ENCODE peak calls at places on chromosome 7, in nine cellular contexts. U, R, Q, W, X, V, T, Z and C are unnamed samples.

GRCh38 chr7:145902123-145902522 is 214.5 kb upstream of the CNTNAP2 start:
- DNase-seq in U (no peak), R (no peak), Q (no peak), W (no peak), X (no peak), V (no peak), T (no peak), Z (no peak), C (no peak)

GRCh38 chr7:132735476-132735875 is 159.2 kb upstream of the PLXNA4 start:
- DNase-seq in U (no peak), R (no peak), Q (no peak), W (no peak), X (no peak), V (no peak), T (no peak), Z (no peak), C (no peak)

GRCh38 chr7:45073031-45073842 is 15.5 kb downstream of the NACAD start:
- DNase-seq in U (no peak), R (no peak), Q (no peak), W (no peak), X (no peak), V (no peak), T (no peak), Z (no peak), C (peak; percentile 20)

GRCh38 chr7:151247016-151247580 is 1.4 kb downstream of the SMARCD3 start:
- DNase-seq in U (no peak), R (no peak), Q (no peak), W (no peak), X (no peak), V (no peak), T (no peak), Z (no peak), C (no peak)

GRCh38 chr7:31202801-31203200 is 137.7 kb downstream of the NEUROD6 start:
- DNase-seq in U (no peak), R (no peak), Q (no peak), W (no peak), X (no peak), V (no peak), T (no peak), Z (no peak), C (no peak)

GRCh38 chr7:17941171-17941490 is 837 bp upstream of the SNX13 start:
- DNase-seq in U (no peak), R (no peak), Q (no peak), W (peak; percentile 5), X (no peak), V (no peak), T (no peak), Z (no peak), C (no peak)

GRCh38 chr7:134891262-134892001 is 94.9 kb upstream of the AGBL3 start:
- DNase-seq in U (peak; percentile 64), R (peak; percentile 87), Q (peak; percentile 73), W (no peak), X (peak; percentile 89), V (peak; percentile 62), T (no peak), Z (no peak), C (no peak)

GRCh38 chr7:77454802-77455201 is 38.7 kb upstream of the GSAP start:
- DNase-seq in U (no peak), R (no peak), Q (no peak), W (no peak), X (no peak), V (no peak), T (no peak), Z (no peak), C (no peak)

GRCh38 chr7:32357535-32358277 is 132.5 kb downstream of the LSM5 start:
- DNase-seq in U (peak; percentile 13), R (no peak), Q (no peak), W (peak; percentile 28), X (peak; percentile 20), V (no peak), T (no peak), Z (no peak), C (no peak)

GRCh38 chr7:65907501-65908198 is 34.8 kb downstream of the VKORC1L1 start:
- DNase-seq in U (no peak), R (no peak), Q (no peak), W (no peak), X (no peak), V (no peak), T (no peak), Z (no peak), C (no peak)

GRCh38 chr7:95434501-95435421 is at the start of gene PON2:
- DNase-seq in U (peak; percentile 82), R (peak; percentile 83), Q (peak; percentile 30), W (peak; percentile 83), X (peak; percentile 80), V (peak; percentile 35), T (peak; percentile 56), Z (peak; percentile 64), C (peak; percentile 84)

GRCh38 chr7:148722340-148723165 is 23.9 kb downstream of the CUL1 start:
- DNase-seq in U (no peak), R (no peak), Q (no peak), W (no peak), X (no peak), V (no peak), T (no peak), Z (no peak), C (no peak)

GRCh38 chr7:94654764-94655561 is 970 bp downstream of the SGCE start:
- DNase-seq in U (peak; percentile 29), R (peak; percentile 51), Q (peak; percentile 39), W (peak; percentile 65), X (no peak), V (no peak), T (no peak), Z (no peak), C (no peak)

GRCh38 chr7:98687331-98687863 is 70.3 kb downstream of the NPTX2 start:
- DNase-seq in U (no peak), R (no peak), Q (no peak), W (no peak), X (no peak), V (no peak), T (no peak), Z (no peak), C (no peak)

GRCh38 chr7:23893942-23894890 is 184.2 kb downstream of the STK31 start:
- DNase-seq in U (no peak), R (no peak), Q (no peak), W (peak; percentile 74), X (no peak), V (no peak), T (no peak), Z (peak; percentile 80), C (no peak)

GRCh38 chr7:24492576-24492975 is 80.7 kb upstream of the PALS2 start:
- DNase-seq in U (no peak), R (no peak), Q (no peak), W (no peak), X (no peak), V (no peak), T (no peak), Z (no peak), C (no peak)

GRCh38 chr7:105673367-105674188 is 92.3 kb upstream of the EFCAB10 start:
- DNase-seq in U (no peak), R (no peak), Q (no peak), W (no peak), X (no peak), V (no peak), T (no peak), Z (no peak), C (no peak)

GRCh38 chr7:129748710-129749109 is 137.2 kb downstream of the NRF1 start:
- DNase-seq in U (no peak), R (no peak), Q (no peak), W (no peak), X (no peak), V (no peak), T (no peak), Z (no peak), C (no peak)

GRCh38 chr7:116884691-116885090 is 22.3 kb downstream of the CAPZA2 start:
- DNase-seq in U (no peak), R (no peak), Q (no peak), W (no peak), X (no peak), V (no peak), T (no peak), Z (no peak), C (no peak)

GRCh38 chr7:925601-926000 is 28.9 kb downstream of the ADAP1 start:
- DNase-seq in U (no peak), R (no peak), Q (no peak), W (no peak), X (no peak), V (no peak), T (no peak), Z (peak; percentile 85), C (no peak)

GRCh38 chr7:98186452-98187137 is 24.6 kb upstream of the BHLHA15 start:
- DNase-seq in U (no peak), R (no peak), Q (no peak), W (no peak), X (no peak), V (no peak), T (no peak), Z (no peak), C (no peak)

GRCh38 chr7:93044147-93044810 is 73.5 kb downstream of the SAMD9 start:
- DNase-seq in U (no peak), R (no peak), Q (no peak), W (no peak), X (no peak), V (no peak), T (no peak), Z (no peak), C (no peak)

GRCh38 chr7:47088329-47089067 is 493.4 kb downstream of the TNS3 start:
- DNase-seq in U (peak; percentile 60), R (peak; percentile 45), Q (peak; percentile 33), W (peak; percentile 61), X (peak; percentile 56), V (no peak), T (peak; percentile 15), Z (no peak), C (peak; percentile 58)

GRCh38 chr7:20895563-20895962 is 108.9 kb upstream of the SP8 start:
- DNase-seq in U (no peak), R (no peak), Q (no peak), W (no peak), X (no peak), V (no peak), T (no peak), Z (no peak), C (no peak)

GRCh38 chr7:79420464-79420863 is 33.0 kb downstream of the MAGI2 start:
- DNase-seq in U (no peak), R (no peak), Q (no peak), W (no peak), X (peak; percentile 84), V (no peak), T (no peak), Z (no peak), C (no peak)

GRCh38 chr7:47493971-47494370 is 87.9 kb downstream of the TNS3 start:
- DNase-seq in U (no peak), R (no peak), Q (no peak), W (no peak), X (no peak), V (no peak), T (no peak), Z (no peak), C (no peak)

GRCh38 chr7:133052357-133052756 is 29.5 kb downstream of the CHCHD3 start:
- DNase-seq in U (no peak), R (no peak), Q (no peak), W (no peak), X (no peak), V (no peak), T (no peak), Z (no peak), C (no peak)

GRCh38 chr7:131459256-131459655 is 97.2 kb downstream of the PODXL start:
- DNase-seq in U (no peak), R (no peak), Q (no peak), W (no peak), X (no peak), V (no peak), T (no peak), Z (no peak), C (no peak)

GRCh38 chr7:1704326-1705241 is 34.5 kb downstream of the ELFN1 start:
- DNase-seq in U (no peak), R (no peak), Q (no peak), W (no peak), X (no peak), V (no peak), T (no peak), Z (peak; percentile 29), C (no peak)

GRCh38 chr7:47391726-47392125 is 190.2 kb downstream of the TNS3 start:
- DNase-seq in U (no peak), R (no peak), Q (no peak), W (no peak), X (no peak), V (no peak), T (no peak), Z (no peak), C (no peak)

GRCh38 chr7:106657085-106657991 is 3.6 kb downstream of the CCDC71L start:
- DNase-seq in U (no peak), R (no peak), Q (no peak), W (peak; percentile 37), X (no peak), V (no peak), T (no peak), Z (no peak), C (no peak)